ENCODE peak calls at places on chromosomes 12 and 14, in ten cellular contexts. P, D, N, C, W, F, K, E, G and J are unnamed samples. For H3K4me1, the result is how much of the 10 kb centered on the place peaks cover.

GRCh38 chr12:11836282-11836963 is 186.9 kb downstream of the ETV6 start:
- DNase-seq in P (no peak), W (peak), G (no peak), K (no peak), N (no peak), F (peak), D (no peak), C (no peak), E (no peak), J (peak)

GRCh38 chr14:92499216-92499615 is 14.4 kb upstream of the RIN3 start:
- DNase-seq in F (no peak), E (no peak), K (no peak), N (no peak), P (no peak), D (no peak), C (no peak), G (no peak), W (no peak), J (no peak)

GRCh38 chr12:130424858-130425697 is 87.4 kb downstream of the PIWIL1 start:
- DNase-seq in N (no peak), G (no peak), D (no peak), W (no peak), C (no peak), P (no peak), E (no peak), F (no peak), K (no peak), J (no peak)

GRCh38 chr12:131048611-131048990 is 94.9 kb downstream of the ADGRD1 start:
- DNase-seq in P (no peak), N (no peak), W (peak), F (no peak), C (no peak), E (no peak), K (no peak), G (no peak), D (no peak), J (peak)

GRCh38 chr12:68530965-68531364 is 79.7 kb upstream of the RAP1B start:
- DNase-seq in C (no peak), W (no peak), N (peak), P (no peak), E (no peak), G (no peak), F (peak), D (no peak), K (no peak), J (peak)

GRCh38 chr12:86261142-86261541 is 5.0 kb upstream of the MGAT4C start:
- DNase-seq in G (no peak), D (no peak), W (no peak), N (no peak), F (no peak), P (no peak), K (no peak), E (no peak), C (no peak), J (no peak)

GRCh38 chr14:99592933-99593753 is 10.9 kb downstream of the CCDC85C start:
- DNase-seq in K (no peak), D (no peak), E (no peak), C (no peak), W (peak), N (no peak), P (no peak), F (no peak), G (no peak), J (no peak)

GRCh38 chr14:34583525-34583924 is 44.0 kb upstream of the EAPP start:
- DNase-seq in C (no peak), W (no peak), D (no peak), F (peak), N (no peak), G (no peak), P (no peak), K (no peak), E (no peak), J (no peak)

GRCh38 chr12:42482820-42483533 is 106.6 kb downstream of the PRICKLE1 start:
- DNase-seq in N (peak), G (peak), F (peak), P (no peak), E (no peak), D (peak), K (peak), C (peak), W (peak), J (peak)

GRCh38 chr12:94285954-94286579 is 137.7 kb downstream of the PLXNC1 start:
- DNase-seq in P (no peak), C (no peak), F (no peak), E (no peak), D (no peak), W (no peak), G (no peak), N (no peak), K (peak), J (no peak)

GRCh38 chr14:21048638-21049037 is 6.5 kb downstream of the RNASE7 start:
- DNase-seq in D (no peak), N (no peak), E (no peak), G (no peak), P (no peak), C (no peak), W (no peak), K (no peak), F (peak), J (no peak)

GRCh38 chr14:75559451-75560187 is 18.8 kb upstream of the FLVCR2 start:
- DNase-seq in E (no peak), P (no peak), K (no peak), G (no peak), W (peak), N (peak), D (no peak), F (peak), C (no peak), J (no peak)

GRCh38 chr12:53844989-53845836 is 93.4 kb upstream of the HOXC13 start:
- DNase-seq in G (no peak), D (no peak), W (no peak), P (no peak), C (no peak), E (no peak), K (no peak), N (no peak), F (no peak), J (no peak)

GRCh38 chr12:115223322-115223721 is 539.3 kb upstream of the TBX3 start:
- DNase-seq in K (no peak), W (no peak), P (no peak), D (no peak), C (no peak), E (no peak), G (no peak), F (peak), N (no peak), J (no peak)

GRCh38 chr12:109822951-109823411 is 10.2 kb downstream of the TRPV4 start:
- DNase-seq in E (no peak), F (peak), K (no peak), P (no peak), D (no peak), G (no peak), W (peak), C (peak), N (no peak), J (no peak)

GRCh38 chr12:27185234-27186045 is 58.6 kb upstream of the STK38L start:
- DNase-seq in P (no peak), D (no peak), E (no peak), F (no peak), G (no peak), C (no peak), N (no peak), W (no peak), K (no peak), J (peak)

GRCh38 chr14:68193970-68194634 is 374.5 kb downstream of the RAD51B start:
- DNase-seq in F (no peak), D (peak), G (no peak), N (no peak), E (no peak), C (no peak), K (no peak), W (no peak), P (no peak), J (no peak)

GRCh38 chr14:59086241-59086899 is 102.1 kb upstream of the DAAM1 start:
- DNase-seq in K (no peak), C (no peak), D (no peak), G (no peak), F (no peak), E (no peak), N (no peak), W (no peak), P (no peak), J (no peak)

GRCh38 chr14:72247896-72248295 is 315.7 kb downstream of the RGS6 start:
- DNase-seq in F (no peak), W (no peak), K (no peak), G (no peak), N (no peak), C (no peak), E (no peak), D (no peak), P (no peak), J (no peak)

GRCh38 chr12:67667276-67668073 is 18.9 kb downstream of the DYRK2 start:
- DNase-seq in G (peak), C (no peak), W (peak), E (no peak), P (no peak), F (peak), K (no peak), D (peak), N (no peak), J (peak)

GRCh38 chr12:28497889-28498411 is 307.7 kb downstream of the CCDC91 start:
- DNase-seq in P (no peak), C (no peak), E (no peak), K (no peak), G (no peak), N (no peak), W (no peak), D (no peak), F (no peak), J (no peak)

GRCh38 chr14:43894534-43894933 is 612.5 kb downstream of the FSCB start:
- DNase-seq in K (peak), C (no peak), G (no peak), P (no peak), D (no peak), N (peak), F (no peak), E (peak), W (no peak), J (no peak)

GRCh38 chr12:118326971-118327370 is 45.7 kb downstream of the TAOK3 start:
- DNase-seq in K (no peak), W (no peak), C (no peak), P (no peak), G (no peak), N (peak), E (no peak), D (no peak), F (no peak), J (no peak)

GRCh38 chr14:44149597-44149996 is 357.5 kb downstream of the FSCB start:
- DNase-seq in C (no peak), N (peak), F (no peak), W (no peak), K (no peak), G (no peak), D (no peak), E (peak), P (no peak), J (no peak)

GRCh38 chr12:95218852-95219171 is 1.2 kb downstream of the VEZT start:
- DNase-seq in F (no peak), E (no peak), W (no peak), D (no peak), K (no peak), P (no peak), N (peak), G (no peak), C (no peak), J (no peak)

GRCh38 chr14:40394634-40395340 is 962.6 kb upstream of the FBXO33 start:
- DNase-seq in D (no peak), F (no peak), K (no peak), W (no peak), N (no peak), E (no peak), G (no peak), C (no peak), P (no peak), J (no peak)

GRCh38 chr14:102509744-102510615 is at the start of gene ANKRD9:
- DNase-seq in N (peak), W (peak), K (peak), G (peak), C (peak), D (peak), E (peak), F (peak), P (peak), J (peak)

GRCh38 chr14:20757963-20758362 is 10.2 kb upstream of the EDDM3B start:
- DNase-seq in P (peak), N (peak), E (no peak), K (peak), C (peak), W (no peak), D (no peak), G (no peak), F (no peak), J (no peak)

GRCh38 chr14:64937176-64937820 is 5.2 kb downstream of the GPX2 start:
- DNase-seq in N (no peak), P (no peak), F (peak), D (peak), C (no peak), K (no peak), E (no peak), W (no peak), G (no peak), J (peak)
- H3K4me1 ChIP-seq in N (under half), P (under half), F (under half), D (under half), C (under half), K (under half), E (under half), W (under half), G (under half), J (under half)

GRCh38 chr12:30422844-30423243 is 272.8 kb downstream of the IPO8 start:
- DNase-seq in F (no peak), K (no peak), G (no peak), P (no peak), E (no peak), N (no peak), W (no peak), C (no peak), D (no peak), J (no peak)
- H3K27ac ChIP-seq in F (no peak), K (no peak), G (no peak), P (no peak), E (no peak), N (no peak), W (no peak), C (no peak), D (no peak), J (no peak)

GRCh38 chr12:89395712-89396111 is 43.4 kb upstream of the DUSP6 start:
- DNase-seq in F (no peak), N (no peak), E (no peak), C (no peak), K (no peak), D (no peak), W (no peak), P (no peak), G (no peak), J (no peak)
- H3K4me3 ChIP-seq in F (no peak), N (no peak), E (no peak), C (no peak), K (no peak), D (no peak), W (no peak), P (no peak), G (no peak), J (no peak)

DNA sequence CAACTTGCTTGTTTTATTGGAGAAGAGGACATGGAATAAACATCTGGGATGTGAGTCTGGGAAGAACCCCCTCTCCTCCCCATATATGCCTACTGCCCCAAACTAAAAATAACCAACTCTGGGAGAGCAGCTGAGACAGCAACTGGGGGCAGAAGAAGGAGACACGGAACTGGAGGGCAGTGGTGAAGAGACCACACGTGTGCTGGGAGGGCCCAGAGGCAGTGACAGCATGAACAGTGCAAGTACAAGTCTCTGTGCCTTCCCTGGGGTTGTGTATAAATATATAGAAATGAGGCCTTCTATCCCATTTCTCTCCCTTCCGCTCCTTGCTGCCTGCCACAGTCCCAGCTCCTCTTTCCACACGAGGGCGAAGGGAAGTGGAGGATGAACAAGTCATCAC is 4.0 kb upstream of the KRT73 start:
- DNase-seq in K (no peak), E (no peak), N (no peak), W (no peak), F (no peak), D (no peak), P (no peak), C (no peak), G (no peak), J (no peak)
- H3K4me1 ChIP-seq in K (under half), E (under half), N (under half), W (under half), F (under half), D (under half), P (under half), C (under half), G (under half), J (under half)

DNA sequence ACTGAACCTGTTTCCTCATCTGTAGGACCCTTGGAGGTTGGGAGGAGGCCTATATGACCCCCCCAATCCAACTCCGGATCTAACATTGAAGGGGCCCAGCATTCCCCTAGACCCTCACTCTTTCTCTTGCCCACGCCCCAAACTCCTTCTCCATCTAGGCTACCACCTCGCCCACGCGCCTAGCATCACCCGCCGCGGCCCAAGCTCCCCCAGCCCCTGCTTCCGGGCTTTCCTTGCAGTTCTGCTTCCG is 468 bp downstream of the CERS5 start:
- DNase-seq in E (no peak), G (peak), C (no peak), N (no peak), W (no peak), F (peak), K (peak), D (peak), P (no peak), J (peak)
- H3K27ac ChIP-seq in E (no peak), G (peak), C (peak), N (peak), W (peak), F (peak), K (peak), D (peak), P (peak), J (peak)

GRCh38 chr12:132379996-132380395 is 50.6 kb upstream of the GALNT9 start:
- DNase-seq in F (no peak), D (no peak), P (no peak), G (peak), N (no peak), W (peak), C (peak), K (no peak), E (no peak), J (peak)
- H3K4me3 ChIP-seq in F (no peak), D (no peak), P (no peak), G (no peak), N (no peak), W (no peak), C (no peak), K (no peak), E (no peak), J (no peak)

GRCh38 chr12:13486794-13487193 is 290.3 kb downstream of the EMP1 start:
- DNase-seq in G (no peak), N (no peak), F (no peak), P (no peak), C (no peak), D (no peak), W (no peak), K (no peak), E (no peak), J (no peak)
- H3K4me1 ChIP-seq in G (under half), N (under half), F (under half), P (under half), C (under half), D (under half), W (under half), K (under half), E (under half), J (under half)

GRCh38 chr14:89187501-89187900 is 229.5 kb downstream of the FOXN3 start:
- DNase-seq in G (no peak), C (no peak), N (no peak), E (no peak), F (no peak), K (no peak), D (no peak), P (no peak), W (peak), J (no peak)

GRCh38 chr14:89184952-89185351 is 232.1 kb downstream of the FOXN3 start:
- DNase-seq in W (no peak), G (no peak), D (no peak), C (no peak), E (no peak), K (no peak), F (no peak), N (no peak), P (no peak), J (peak)

GRCh38 chr14:89188492-89188891 is 228.5 kb downstream of the FOXN3 start:
- DNase-seq in D (no peak), F (no peak), C (no peak), N (no peak), P (no peak), K (no peak), W (no peak), G (no peak), E (no peak), J (no peak)

GRCh38 chr14:89185919-89186849 is 230.8 kb downstream of the FOXN3 start:
- DNase-seq in G (no peak), W (no peak), C (no peak), E (no peak), N (no peak), D (peak), F (peak), P (no peak), K (no peak), J (no peak)

GRCh38 chr14:89186850-89187376 is 230.1 kb downstream of the FOXN3 start:
- DNase-seq in E (no peak), K (no peak), C (no peak), P (no peak), G (no peak), D (no peak), N (no peak), W (peak), F (peak), J (no peak)
- H3K27ac ChIP-seq in E (no peak), K (no peak), C (no peak), P (no peak), G (no peak), D (no peak), N (no peak), W (no peak), F (peak), J (peak)

GRCh38 chr12:58566599-58566998 is 353.7 kb downstream of the LRIG3 start:
- DNase-seq in D (no peak), C (no peak), K (no peak), G (no peak), E (no peak), P (no peak), N (no peak), F (no peak), W (no peak), J (no peak)
- H3K4me3 ChIP-seq in D (no peak), C (no peak), K (no peak), G (no peak), E (no peak), P (no peak), N (no peak), F (no peak), W (no peak), J (no peak)